ENCODE peak calls at places on chromosome 6, in eight cellular contexts. One of them, this sample, is unnamed.

GRCh38 chr6:25017932-25018581 is 82.3 kb upstream of the RIPOR2 start:
- DNase-seq in GM23248: peak; percentile 75
- DNase-seq in mesenchymal stem cell: peak; percentile 47
- DNase-seq in pancreas: peak; percentile 52
- DNase-seq in CD8-positive, alpha-beta memory T cell: peak; percentile 68
- DNase-seq in mesendoderm: peak; percentile 89
- DNase-seq in heart left ventricle: no peak
- DNase-seq in right atrium auricular region: peak; percentile 75
- DNase-seq in this sample: peak; percentile 81

GRCh38 chr6:133973109-133973971 is 20.3 kb downstream of the TBPL1 start:
- DNase-seq in GM23248: peak; percentile 70
- DNase-seq in mesenchymal stem cell: peak; percentile 67
- DNase-seq in pancreas: no peak
- DNase-seq in CD8-positive, alpha-beta memory T cell: no peak
- DNase-seq in mesendoderm: peak; percentile 66
- DNase-seq in heart left ventricle: no peak
- DNase-seq in right atrium auricular region: no peak
- DNase-seq in this sample: no peak

GRCh38 chr6:1479095-1479494 is 89.7 kb downstream of the FOXF2 start:
- DNase-seq in GM23248: peak; percentile 90
- DNase-seq in mesenchymal stem cell: no peak
- DNase-seq in pancreas: no peak
- DNase-seq in CD8-positive, alpha-beta memory T cell: no peak
- DNase-seq in mesendoderm: no peak
- DNase-seq in heart left ventricle: no peak
- DNase-seq in right atrium auricular region: no peak
- DNase-seq in this sample: no peak

GRCh38 chr6:22062807-22063408 is 233.9 kb downstream of the PRL start:
- DNase-seq in GM23248: no peak
- DNase-seq in mesenchymal stem cell: no peak
- DNase-seq in pancreas: no peak
- DNase-seq in CD8-positive, alpha-beta memory T cell: no peak
- DNase-seq in mesendoderm: no peak
- DNase-seq in heart left ventricle: no peak
- DNase-seq in right atrium auricular region: no peak
- DNase-seq in this sample: peak; percentile 30

GRCh38 chr6:67433124-67433523 is 1202.0 kb upstream of the ADGRB3 start:
- DNase-seq in GM23248: peak; percentile 0
- DNase-seq in mesenchymal stem cell: peak; percentile 62
- DNase-seq in pancreas: no peak
- DNase-seq in CD8-positive, alpha-beta memory T cell: no peak
- DNase-seq in mesendoderm: no peak
- DNase-seq in heart left ventricle: no peak
- DNase-seq in right atrium auricular region: no peak
- DNase-seq in this sample: no peak

GRCh38 chr6:158018851-158019361 is 37.2 kb downstream of the SYNJ2 start:
- DNase-seq in GM23248: peak; percentile 53
- DNase-seq in mesenchymal stem cell: peak; percentile 94
- DNase-seq in pancreas: no peak
- DNase-seq in CD8-positive, alpha-beta memory T cell: no peak
- DNase-seq in mesendoderm: no peak
- DNase-seq in heart left ventricle: no peak
- DNase-seq in right atrium auricular region: no peak
- DNase-seq in this sample: no peak

GRCh38 chr6:116251568-116252384 is 2.1 kb downstream of the TSPYL4 start:
- DNase-seq in GM23248: peak; percentile 89
- DNase-seq in mesenchymal stem cell: peak; percentile 64
- DNase-seq in pancreas: no peak
- DNase-seq in CD8-positive, alpha-beta memory T cell: no peak
- DNase-seq in mesendoderm: peak; percentile 73
- DNase-seq in heart left ventricle: no peak
- DNase-seq in right atrium auricular region: no peak
- DNase-seq in this sample: no peak

GRCh38 chr6:169342655-169343054 is 89.0 kb upstream of the THBS2 start:
- DNase-seq in GM23248: peak; percentile 30
- DNase-seq in mesenchymal stem cell: no peak
- DNase-seq in pancreas: no peak
- DNase-seq in CD8-positive, alpha-beta memory T cell: no peak
- DNase-seq in mesendoderm: no peak
- DNase-seq in heart left ventricle: no peak
- DNase-seq in right atrium auricular region: no peak
- DNase-seq in this sample: no peak

GRCh38 chr6:164507197-164507957 is 802.0 kb downstream of the C6orf118 start:
- DNase-seq in GM23248: no peak
- DNase-seq in mesenchymal stem cell: peak; percentile 1
- DNase-seq in pancreas: no peak
- DNase-seq in CD8-positive, alpha-beta memory T cell: no peak
- DNase-seq in mesendoderm: no peak
- DNase-seq in heart left ventricle: no peak
- DNase-seq in right atrium auricular region: no peak
- DNase-seq in this sample: no peak

GRCh38 chr6:101779051-101779844 is 385.7 kb downstream of the GRIK2 start:
- DNase-seq in GM23248: peak; percentile 63
- DNase-seq in mesenchymal stem cell: peak; percentile 32
- DNase-seq in pancreas: no peak
- DNase-seq in CD8-positive, alpha-beta memory T cell: no peak
- DNase-seq in mesendoderm: no peak
- DNase-seq in heart left ventricle: no peak
- DNase-seq in right atrium auricular region: no peak
- DNase-seq in this sample: no peak

GRCh38 chr6:124795879-124796838 is 166.1 kb upstream of the RNF217 start:
- DNase-seq in GM23248: peak; percentile 25
- DNase-seq in mesenchymal stem cell: peak; percentile 50
- DNase-seq in pancreas: no peak
- DNase-seq in CD8-positive, alpha-beta memory T cell: no peak
- DNase-seq in mesendoderm: peak; percentile 76
- DNase-seq in heart left ventricle: peak; percentile 26
- DNase-seq in right atrium auricular region: no peak
- DNase-seq in this sample: no peak

GRCh38 chr6:44078795-44079671 is 48.2 kb downstream of the MRPL14 start:
- DNase-seq in GM23248: peak; percentile 74
- DNase-seq in mesenchymal stem cell: peak; percentile 78
- DNase-seq in pancreas: peak; percentile 86
- DNase-seq in CD8-positive, alpha-beta memory T cell: peak; percentile 44
- DNase-seq in mesendoderm: peak; percentile 82
- DNase-seq in heart left ventricle: peak; percentile 60
- DNase-seq in right atrium auricular region: peak; percentile 87
- DNase-seq in this sample: peak; percentile 68

GRCh38 chr6:142844065-142844755 is 100.8 kb downstream of the HIVEP2 start:
- DNase-seq in GM23248: peak; percentile 76
- DNase-seq in mesenchymal stem cell: peak; percentile 45
- DNase-seq in pancreas: no peak
- DNase-seq in CD8-positive, alpha-beta memory T cell: no peak
- DNase-seq in mesendoderm: no peak
- DNase-seq in heart left ventricle: no peak
- DNase-seq in right atrium auricular region: no peak
- DNase-seq in this sample: no peak

GRCh38 chr6:142845143-142845571 is 99.8 kb downstream of the HIVEP2 start:
- DNase-seq in GM23248: peak; percentile 71
- DNase-seq in mesenchymal stem cell: peak; percentile 62
- DNase-seq in pancreas: no peak
- DNase-seq in CD8-positive, alpha-beta memory T cell: no peak
- DNase-seq in mesendoderm: no peak
- DNase-seq in heart left ventricle: no peak
- DNase-seq in right atrium auricular region: no peak
- DNase-seq in this sample: peak; percentile 42

GRCh38 chr6:142846883-142847287 is 98.1 kb downstream of the HIVEP2 start:
- DNase-seq in GM23248: peak; percentile 95
- DNase-seq in mesenchymal stem cell: peak; percentile 95
- DNase-seq in pancreas: no peak
- DNase-seq in CD8-positive, alpha-beta memory T cell: no peak
- DNase-seq in mesendoderm: peak; percentile 75
- DNase-seq in heart left ventricle: peak; percentile 67
- DNase-seq in right atrium auricular region: peak; percentile 76
- DNase-seq in this sample: no peak

GRCh38 chr6:142846459-142846831 is 98.5 kb downstream of the HIVEP2 start:
- DNase-seq in GM23248: peak; percentile 80
- DNase-seq in mesenchymal stem cell: peak; percentile 85
- DNase-seq in pancreas: no peak
- DNase-seq in CD8-positive, alpha-beta memory T cell: no peak
- DNase-seq in mesendoderm: peak; percentile 43
- DNase-seq in heart left ventricle: no peak
- DNase-seq in right atrium auricular region: no peak
- DNase-seq in this sample: no peak

DNA sequence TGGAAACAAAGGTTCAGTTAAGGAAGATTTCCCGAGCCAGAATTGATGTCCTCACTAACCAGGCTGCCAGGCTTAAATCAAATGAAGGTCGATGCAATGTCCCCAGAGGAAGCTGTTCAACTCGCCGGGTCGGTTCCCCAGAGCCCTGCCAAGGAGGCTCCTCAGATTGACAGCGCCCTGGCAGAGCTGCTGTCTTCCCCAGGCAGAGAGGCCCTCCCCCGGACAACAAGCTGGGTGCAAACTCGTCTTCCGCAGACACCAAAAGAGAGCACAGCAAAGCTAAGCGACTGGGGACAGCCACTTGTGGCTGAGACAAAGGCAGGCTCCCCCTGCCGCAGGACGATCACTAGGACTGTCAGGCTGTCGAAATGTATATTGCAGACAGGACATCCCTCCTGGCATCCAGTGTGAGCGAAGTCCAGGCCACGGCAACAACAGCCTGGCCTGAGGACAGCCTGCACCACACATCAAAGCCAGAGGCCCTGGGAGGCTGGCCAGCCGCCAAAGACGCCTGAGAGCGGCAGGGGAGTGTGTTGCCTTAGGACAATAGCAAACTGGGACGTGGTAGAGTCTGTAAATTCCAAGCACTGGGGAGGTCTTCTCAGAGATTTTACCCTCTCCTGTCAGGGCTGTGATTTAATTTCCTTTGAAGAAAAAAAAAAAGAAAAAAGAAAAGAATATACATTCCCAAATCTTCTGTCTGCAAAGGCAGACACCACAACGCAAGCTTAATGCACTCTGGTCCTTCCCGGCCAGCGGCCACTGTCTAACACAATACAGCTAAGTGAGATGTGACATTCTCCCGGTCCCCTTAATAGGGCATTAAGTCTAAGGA is 99.1 kb downstream of the HIVEP2 start:
- DNase-seq in GM23248: peak; percentile 80
- DNase-seq in mesenchymal stem cell: peak; percentile 90
- DNase-seq in pancreas: peak; percentile 81
- DNase-seq in CD8-positive, alpha-beta memory T cell: peak; percentile 41
- DNase-seq in mesendoderm: peak; percentile 94
- DNase-seq in heart left ventricle: peak; percentile 96
- DNase-seq in right atrium auricular region: peak; percentile 83
- DNase-seq in this sample: peak; percentile 70
- H3K4me1 ChIP-seq in GM23248: peaks cover 95% of the 10 kb centered on the region
- H3K4me1 ChIP-seq in mesenchymal stem cell: peaks cover 13% of the 10 kb centered on the region
- H3K4me1 ChIP-seq in pancreas: peaks cover 3% of the 10 kb centered on the region
- H3K4me1 ChIP-seq in CD8-positive, alpha-beta memory T cell: peaks cover 85% of the 10 kb centered on the region
- H3K4me1 ChIP-seq in mesendoderm: peaks cover 7% of the 10 kb centered on the region
- H3K4me1 ChIP-seq in heart left ventricle: peaks cover 78% of the 10 kb centered on the region
- H3K4me1 ChIP-seq in right atrium auricular region: no peaks in the 10 kb centered on the region
- H3K4me1 ChIP-seq in this sample: peaks cover 96% of the 10 kb centered on the region

DNA sequence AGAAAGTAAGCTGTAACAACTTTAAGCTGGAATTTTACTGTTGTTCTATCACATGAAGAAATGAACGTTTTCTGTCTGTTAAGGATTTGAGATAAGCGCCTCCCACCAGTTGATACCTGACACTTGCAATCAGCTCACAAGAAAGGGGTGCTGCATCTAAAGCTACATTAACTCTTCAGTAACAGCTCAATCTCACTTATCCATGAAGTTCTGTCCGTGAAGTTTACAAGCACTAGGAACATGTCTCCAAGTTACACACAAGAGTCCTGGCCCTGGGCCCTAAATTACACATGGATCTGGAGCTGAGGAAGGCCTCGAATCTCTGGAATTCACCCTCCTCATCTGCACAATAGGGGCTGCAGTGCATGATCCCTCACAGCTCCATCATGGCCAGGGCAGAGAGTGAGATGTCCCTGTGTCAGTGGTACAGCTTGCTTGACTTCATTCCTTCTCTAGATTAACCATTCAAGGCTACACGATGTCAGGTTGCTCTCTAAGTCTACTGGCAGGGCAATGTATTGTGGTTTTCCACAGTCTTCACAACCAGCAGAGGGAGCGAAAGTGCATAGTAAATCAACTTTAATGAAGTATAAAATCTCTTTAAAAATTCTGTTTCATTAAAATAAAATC is 182.4 kb upstream of the MCHR2 start:
- DNase-seq in GM23248: peak; percentile 82
- DNase-seq in mesenchymal stem cell: peak; percentile 47
- DNase-seq in pancreas: no peak
- DNase-seq in CD8-positive, alpha-beta memory T cell: no peak
- DNase-seq in mesendoderm: peak; percentile 64
- DNase-seq in heart left ventricle: no peak
- DNase-seq in right atrium auricular region: no peak
- DNase-seq in this sample: no peak
- H3K27me3 ChIP-seq in GM23248: no peaks in the 10 kb centered on the region
- H3K27me3 ChIP-seq in mesenchymal stem cell: no peaks in the 10 kb centered on the region
- H3K27me3 ChIP-seq in pancreas: no peaks in the 10 kb centered on the region
- H3K27me3 ChIP-seq in CD8-positive, alpha-beta memory T cell: no peaks in the 10 kb centered on the region
- H3K27me3 ChIP-seq in mesendoderm: no peaks in the 10 kb centered on the region
- H3K27me3 ChIP-seq in heart left ventricle: no peaks in the 10 kb centered on the region
- H3K27me3 ChIP-seq in right atrium auricular region: no peaks in the 10 kb centered on the region
- H3K27me3 ChIP-seq in this sample: no peaks in the 10 kb centered on the region

DNA sequence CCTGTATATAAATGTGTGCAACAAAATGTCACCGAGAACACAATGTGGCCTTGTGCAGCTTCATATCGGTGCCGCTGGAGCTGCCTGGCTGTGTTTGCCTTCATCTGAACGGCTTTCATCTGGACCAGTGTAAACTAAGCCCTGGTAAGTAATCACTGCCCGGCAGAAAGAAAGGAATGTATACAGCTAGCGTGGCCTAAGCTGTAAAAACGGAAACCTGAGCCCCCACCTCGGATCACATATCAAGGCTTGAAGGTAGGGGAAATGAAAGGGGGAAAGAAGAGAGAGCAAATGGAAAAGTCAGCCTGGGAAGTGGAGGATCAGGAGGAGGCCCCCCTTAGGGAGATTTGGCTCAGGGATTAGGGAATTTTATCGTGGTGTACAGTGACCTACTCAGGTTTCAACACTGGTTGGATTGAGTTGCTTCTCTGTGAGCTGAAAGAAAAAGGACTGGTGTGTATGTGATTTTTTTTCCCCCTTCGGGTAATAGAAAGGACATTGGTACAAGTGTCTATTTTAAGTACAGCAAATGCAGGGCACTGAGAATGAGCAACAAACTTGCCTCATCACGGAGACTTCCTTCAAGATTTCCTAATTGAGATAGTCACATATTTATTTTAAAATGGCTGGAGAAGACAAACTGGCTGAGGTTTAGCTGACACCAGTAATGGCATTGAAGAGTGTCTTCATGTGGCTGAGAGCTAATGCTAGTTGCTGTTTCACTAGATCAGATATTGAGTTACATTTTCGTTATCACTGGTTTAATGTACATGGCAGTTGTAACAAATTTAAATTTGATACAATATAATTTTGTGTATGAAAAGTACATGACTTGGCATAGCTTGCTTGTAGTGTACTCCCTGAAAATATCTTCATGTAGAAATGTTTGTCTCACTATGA is 3.5 kb downstream of the SOBP start:
- DNase-seq in GM23248: peak; percentile 24
- DNase-seq in mesenchymal stem cell: peak; percentile 83
- DNase-seq in pancreas: no peak
- DNase-seq in CD8-positive, alpha-beta memory T cell: no peak
- DNase-seq in mesendoderm: no peak
- DNase-seq in heart left ventricle: no peak
- DNase-seq in right atrium auricular region: no peak
- DNase-seq in this sample: no peak
- H3K4me1 ChIP-seq in GM23248: peaks cover 21% of the 10 kb centered on the region
- H3K4me1 ChIP-seq in mesenchymal stem cell: peaks cover 22% of the 10 kb centered on the region
- H3K4me1 ChIP-seq in pancreas: no peaks in the 10 kb centered on the region
- H3K4me1 ChIP-seq in CD8-positive, alpha-beta memory T cell: peaks cover 19% of the 10 kb centered on the region
- H3K4me1 ChIP-seq in mesendoderm: peaks cover 6% of the 10 kb centered on the region
- H3K4me1 ChIP-seq in heart left ventricle: peaks cover 57% of the 10 kb centered on the region
- H3K4me1 ChIP-seq in right atrium auricular region: no peaks in the 10 kb centered on the region
- H3K4me1 ChIP-seq in this sample: peaks cover 24% of the 10 kb centered on the region

GRCh38 chr6:33123181-33123580 is 47.4 kb downstream of the HLA-DPB1 start:
- DNase-seq in GM23248: no peak
- DNase-seq in mesenchymal stem cell: no peak
- DNase-seq in pancreas: no peak
- DNase-seq in CD8-positive, alpha-beta memory T cell: no peak
- DNase-seq in mesendoderm: no peak
- DNase-seq in heart left ventricle: no peak
- DNase-seq in right atrium auricular region: no peak
- DNase-seq in this sample: no peak
- H3K27me3 ChIP-seq in GM23248: peaks cover 20% of the 10 kb centered on the region
- H3K27me3 ChIP-seq in mesenchymal stem cell: peaks cover 26% of the 10 kb centered on the region
- H3K27me3 ChIP-seq in pancreas: no peaks in the 10 kb centered on the region
- H3K27me3 ChIP-seq in CD8-positive, alpha-beta memory T cell: no peaks in the 10 kb centered on the region
- H3K27me3 ChIP-seq in mesendoderm: no peaks in the 10 kb centered on the region
- H3K27me3 ChIP-seq in heart left ventricle: peaks cover 2% of the 10 kb centered on the region
- H3K27me3 ChIP-seq in right atrium auricular region: no peaks in the 10 kb centered on the region
- H3K27me3 ChIP-seq in this sample: no peaks in the 10 kb centered on the region

This sample was measured in CD4-positive, alpha-beta memory T cell.